ENCODE peak calls at places on chromosomes 12 and 14, in six cellular contexts. I, O, Y, H, D and T are unnamed samples.

GRCh38 chr12:48938805-48939204 is 13.5 kb upstream of the FKBP11 start:
- DNase-seq in H (no peak), I (no peak), Y (no peak), D (no peak), O (no peak), T (no peak)

GRCh38 chr12:92553389-92553788 is 149.4 kb upstream of the PLEKHG7 start:
- DNase-seq in H (no peak), D (no peak), I (peak; percentile 42), Y (no peak), O (peak; percentile 71), T (no peak)

GRCh38 chr14:26960049-26960688 is 362.3 kb upstream of the NOVA1 start:
- DNase-seq in H (no peak), O (no peak), Y (no peak), I (no peak), D (no peak), T (no peak)

GRCh38 chr12:12357697-12358476 is 1.0 kb downstream of the BORCS5 start:
- DNase-seq in H (no peak), O (no peak), I (no peak), Y (no peak), D (no peak), T (no peak)

GRCh38 chr12:20260864-20261263 is 107.5 kb upstream of the PDE3A start:
- DNase-seq in O (no peak), D (no peak), I (no peak), Y (no peak), H (no peak), T (no peak)

GRCh38 chr14:77053046-77053841 is 24.7 kb upstream of the IRF2BPL start:
- DNase-seq in O (peak; percentile 88), H (peak; percentile 83), Y (peak; percentile 85), I (peak; percentile 64), D (no peak), T (peak; percentile 81)

GRCh38 chr12:14307004-14307403 is 58.5 kb upstream of the ATF7IP start:
- DNase-seq in O (no peak), I (no peak), H (no peak), D (no peak), Y (no peak), T (no peak)

GRCh38 chr12:5684989-5685388 is 253.1 kb downstream of the NTF3 start:
- DNase-seq in H (no peak), O (no peak), I (no peak), Y (peak; percentile 56), D (no peak), T (no peak)

GRCh38 chr12:41269056-41269455 is 80.9 kb downstream of the PDZRN4 start:
- DNase-seq in D (no peak), Y (no peak), I (no peak), O (no peak), H (no peak), T (no peak)

GRCh38 chr14:57747036-57747435 is 118.9 kb downstream of the SLC35F4 start:
- DNase-seq in D (no peak), H (no peak), I (peak; percentile 76), Y (peak; percentile 75), O (no peak), T (no peak)

GRCh38 chr14:88868558-88869159 is 44.2 kb downstream of the TTC8 start:
- DNase-seq in H (no peak), Y (no peak), I (no peak), O (no peak), D (no peak), T (peak; percentile 1)

GRCh38 chr14:104816678-104816945 is 15.7 kb downstream of the ZBTB42 start:
- DNase-seq in D (peak; percentile 50), H (no peak), I (no peak), Y (no peak), O (no peak), T (no peak)

GRCh38 chr12:52990206-52990605 is 16.1 kb upstream of the EIF4B start:
- DNase-seq in Y (no peak), D (no peak), I (no peak), O (no peak), H (no peak), T (no peak)

GRCh38 chr12:19885987-19886804 is 446.9 kb downstream of the AEBP2 start:
- DNase-seq in D (no peak), I (no peak), Y (no peak), H (no peak), O (no peak), T (no peak)

GRCh38 chr12:75446857-75447256 is 33.7 kb upstream of the GLIPR1 start:
- DNase-seq in D (no peak), I (no peak), Y (no peak), H (no peak), O (no peak), T (no peak)

GRCh38 chr12:49296034-49296835 is 1.3 kb downstream of the PRPH start:
- DNase-seq in D (no peak), H (peak; percentile 89), Y (peak; percentile 58), I (peak; percentile 57), O (peak; percentile 57), T (peak; percentile 90)

GRCh38 chr14:55864890-55865655 is 253.1 kb upstream of the PELI2 start:
- DNase-seq in Y (no peak), H (no peak), D (no peak), I (no peak), O (no peak), T (no peak)

GRCh38 chr14:105368426-105368825 is 29.9 kb upstream of the TEX22 start:
- DNase-seq in H (no peak), O (no peak), Y (no peak), D (no peak), I (no peak), T (no peak)

GRCh38 chr14:82390586-82390985 is 856.9 kb upstream of the SEL1L start:
- DNase-seq in H (no peak), I (no peak), O (no peak), Y (no peak), D (no peak), T (no peak)

GRCh38 chr12:38456769-38457168 is 140.2 kb downstream of the ALG10B start:
- DNase-seq in O (no peak), D (no peak), Y (no peak), H (no peak), I (no peak), T (no peak)

DNA sequence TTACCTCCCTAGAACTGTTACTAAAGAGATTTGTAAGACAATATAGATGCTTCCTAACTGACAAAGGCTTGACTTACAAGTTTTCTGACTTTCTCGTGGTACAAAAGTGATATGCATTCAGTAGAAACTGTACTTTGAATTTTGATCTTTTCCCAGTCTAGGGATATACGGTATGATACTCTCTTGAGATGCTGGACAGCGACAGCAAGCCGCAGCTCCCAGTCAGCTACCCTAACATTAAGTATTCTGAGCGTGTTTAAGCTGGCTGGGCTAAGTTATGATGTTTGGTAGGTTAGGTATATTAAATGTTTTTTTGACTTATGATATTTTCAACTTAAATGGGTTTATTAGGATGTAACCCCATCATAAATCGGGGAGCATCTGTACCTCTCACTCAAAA is 55.2 kb upstream of the CDKL1 start:
- DNase-seq in I (no peak), O (no peak), H (no peak), D (no peak), Y (no peak), T (no peak)
- TF ChIP-seq POLR2AphosphoS5 in I (no peak), O (no peak), H (no peak), D (no peak), Y (no peak), T (no peak)

DNA sequence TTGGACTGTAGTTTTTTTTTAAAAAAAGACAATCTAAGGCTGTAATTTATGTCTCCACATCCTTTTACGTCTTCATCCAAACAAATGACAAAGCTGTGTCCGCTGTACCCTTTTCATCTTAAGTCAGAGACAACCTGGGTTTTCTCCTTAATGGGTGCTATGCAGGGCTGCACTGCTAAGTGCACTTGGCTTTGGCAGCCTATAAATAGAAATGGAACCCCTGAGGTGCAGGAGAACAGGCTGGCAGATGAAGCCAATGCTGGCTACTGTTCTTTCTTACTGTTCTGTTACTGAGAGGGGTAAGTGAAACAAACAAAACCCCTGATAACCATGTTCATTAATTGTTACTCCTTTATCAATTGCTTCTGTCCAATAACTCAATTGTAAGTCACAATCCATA is 47.1 kb upstream of the KICS2 start:
- DNase-seq in I (no peak), H (no peak), D (no peak), Y (no peak), O (no peak), T (no peak)
- TF ChIP-seq POLR2AphosphoS5 in I (no peak), H (no peak), D (no peak), Y (no peak), O (no peak), T (no peak)

GRCh38 chr14:62253931-62254330 is 491.7 kb downstream of the SNAPC1 start:
- DNase-seq in D (no peak), O (no peak), I (no peak), Y (no peak), H (no peak), T (no peak)
- TF ChIP-seq POLR2AphosphoS5 in D (no peak), O (no peak), I (no peak), Y (no peak), H (no peak), T (no peak)

GRCh38 chr12:132329036-132329738 is at the start of gene GALNT9:
- DNase-seq in O (no peak), Y (no peak), I (no peak), H (no peak), D (no peak), T (no peak)

GRCh38 chr12:132325733-132326130 is 3.7 kb downstream of the GALNT9 start:
- DNase-seq in Y (no peak), D (no peak), O (no peak), I (no peak), H (no peak), T (no peak)

GRCh38 chr12:132326646-132327045 is 2.7 kb downstream of the GALNT9 start:
- DNase-seq in D (no peak), H (no peak), I (no peak), Y (no peak), O (no peak), T (no peak)

GRCh38 chr12:132328282-132329029 is 933 bp downstream of the GALNT9 start:
- DNase-seq in D (no peak), Y (no peak), I (no peak), O (no peak), H (no peak), T (no peak)

GRCh38 chr12:132327351-132328171 is 1.8 kb downstream of the GALNT9 start:
- DNase-seq in H (no peak), Y (peak; percentile 60), I (no peak), D (no peak), O (peak; percentile 95), T (no peak)
- TF ChIP-seq POLR2AphosphoS5 in H (no peak), Y (peak; percentile 42), I (peak; percentile 18), D (no peak), O (peak; percentile 80), T (no peak)

GRCh38 chr12:66301944-66302826 is at the start of gene HELB:
- DNase-seq in I (peak; percentile 100), H (peak; percentile 63), O (peak; percentile 99), Y (peak; percentile 99), D (peak; percentile 98), T (peak; percentile 61)
- TF ChIP-seq POLR2AphosphoS5 in I (peak; percentile 92), H (peak; percentile 92), O (peak; percentile 64), Y (peak; percentile 87), D (peak; percentile 90), T (peak; percentile 88)

GRCh38 chr12:132411457-132411856 is 78.5 kb upstream of the FBRSL1 start:
- DNase-seq in Y (no peak), H (no peak), I (no peak), D (no peak), O (no peak), T (no peak)
- TF ChIP-seq POLR2AphosphoS5 in Y (no peak), H (no peak), I (no peak), D (no peak), O (no peak), T (no peak)

GRCh38 chr12:64428956-64429355 is 23.0 kb upstream of the TBK1 start:
- DNase-seq in D (no peak), Y (no peak), I (no peak), O (no peak), H (no peak), T (no peak)
- TF ChIP-seq POLR2AphosphoS5 in D (no peak), Y (no peak), I (no peak), O (no peak), H (no peak), T (no peak)

GRCh38 chr14:90454041-90455000 is 57.5 kb downstream of the CALM1 start:
- DNase-seq in D (no peak), Y (peak; percentile 59), O (peak; percentile 91), H (no peak), I (peak; percentile 81), T (no peak)
- TF ChIP-seq POLR2AphosphoS5 in D (no peak), Y (no peak), O (peak; percentile 69), H (no peak), I (no peak), T (no peak)